ENCODE peak calls at places on chromosome 15, in seven cellular contexts. One of them, this sample, is unnamed.

GRCh38 chr15:30059771-30060170 is 23.0 kb upstream of the GOLGA8J start:
- DNase-seq in endothelial cell of umbilical vein: no peak
- DNase-seq in mesenchymal stem cell: no peak
- DNase-seq in GM23338: no peak
- DNase-seq in neuronal stem cell: no peak
- DNase-seq in mammary epithelial cell: no peak
- DNase-seq in PC-3: no peak
- DNase-seq in this sample: no peak

GRCh38 chr15:38454687-38455071 is 752 bp downstream of the FAM98B start:
- DNase-seq in endothelial cell of umbilical vein: no peak
- DNase-seq in mesenchymal stem cell: no peak
- DNase-seq in GM23338: no peak
- DNase-seq in neuronal stem cell: no peak
- DNase-seq in mammary epithelial cell: no peak
- DNase-seq in PC-3: no peak
- DNase-seq in this sample: peak; percentile 41

GRCh38 chr15:51088585-51088984 is 6.1 kb downstream of the TNFAIP8L3 start:
- DNase-seq in endothelial cell of umbilical vein: no peak
- DNase-seq in mesenchymal stem cell: no peak
- DNase-seq in GM23338: no peak
- DNase-seq in neuronal stem cell: no peak
- DNase-seq in mammary epithelial cell: no peak
- DNase-seq in PC-3: no peak
- DNase-seq in this sample: no peak

GRCh38 chr15:40510201-40510600 is 39.4 kb downstream of the CHST14 start:
- DNase-seq in endothelial cell of umbilical vein: no peak
- DNase-seq in mesenchymal stem cell: no peak
- DNase-seq in GM23338: no peak
- DNase-seq in neuronal stem cell: no peak
- DNase-seq in mammary epithelial cell: no peak
- DNase-seq in PC-3: no peak
- DNase-seq in this sample: peak; percentile 18

GRCh38 chr15:25790003-25790660 is 73.0 kb downstream of the ATP10A start:
- DNase-seq in endothelial cell of umbilical vein: no peak
- DNase-seq in mesenchymal stem cell: peak; percentile 62
- DNase-seq in GM23338: peak; percentile 31
- DNase-seq in neuronal stem cell: no peak
- DNase-seq in mammary epithelial cell: no peak
- DNase-seq in PC-3: peak; percentile 9
- DNase-seq in this sample: peak; percentile 98

GRCh38 chr15:80929225-80929624 is 60.4 kb downstream of the MESD start:
- DNase-seq in endothelial cell of umbilical vein: no peak
- DNase-seq in mesenchymal stem cell: peak; percentile 63
- DNase-seq in GM23338: no peak
- DNase-seq in neuronal stem cell: no peak
- DNase-seq in mammary epithelial cell: peak; percentile 30
- DNase-seq in PC-3: peak; percentile 36
- DNase-seq in this sample: peak; percentile 92

GRCh38 chr15:41011055-41011815 is 58.0 kb downstream of the CHAC1 start:
- DNase-seq in endothelial cell of umbilical vein: peak; percentile 51
- DNase-seq in mesenchymal stem cell: peak; percentile 50
- DNase-seq in GM23338: no peak
- DNase-seq in neuronal stem cell: no peak
- DNase-seq in mammary epithelial cell: no peak
- DNase-seq in PC-3: no peak
- DNase-seq in this sample: no peak

GRCh38 chr15:78620839-78621421 is at the start of gene CHRNA3:
- DNase-seq in endothelial cell of umbilical vein: no peak
- DNase-seq in mesenchymal stem cell: no peak
- DNase-seq in GM23338: peak; percentile 64
- DNase-seq in neuronal stem cell: no peak
- DNase-seq in mammary epithelial cell: no peak
- DNase-seq in PC-3: no peak
- DNase-seq in this sample: no peak

GRCh38 chr15:32908135-32908801 is 190.5 kb downstream of the GREM1 start:
- DNase-seq in endothelial cell of umbilical vein: peak; percentile 60
- DNase-seq in mesenchymal stem cell: peak; percentile 75
- DNase-seq in GM23338: no peak
- DNase-seq in neuronal stem cell: no peak
- DNase-seq in mammary epithelial cell: no peak
- DNase-seq in PC-3: no peak
- DNase-seq in this sample: no peak

GRCh38 chr15:57537072-57537471 is 54.6 kb upstream of the MYZAP start:
- DNase-seq in endothelial cell of umbilical vein: peak; percentile 70
- DNase-seq in mesenchymal stem cell: peak; percentile 62
- DNase-seq in GM23338: peak; percentile 63
- DNase-seq in neuronal stem cell: peak; percentile 31
- DNase-seq in mammary epithelial cell: no peak
- DNase-seq in PC-3: peak; percentile 32
- DNase-seq in this sample: peak; percentile 95

GRCh38 chr15:40285151-40285898 is 2.5 kb upstream of the ANKRD63 start:
- DNase-seq in endothelial cell of umbilical vein: peak; percentile 12
- DNase-seq in mesenchymal stem cell: peak; percentile 49
- DNase-seq in GM23338: no peak
- DNase-seq in neuronal stem cell: no peak
- DNase-seq in mammary epithelial cell: no peak
- DNase-seq in PC-3: no peak
- DNase-seq in this sample: peak; percentile 55

GRCh38 chr15:87620393-87620792 is 636.1 kb downstream of the NTRK3 start:
- DNase-seq in endothelial cell of umbilical vein: no peak
- DNase-seq in mesenchymal stem cell: no peak
- DNase-seq in GM23338: no peak
- DNase-seq in neuronal stem cell: no peak
- DNase-seq in mammary epithelial cell: peak; percentile 34
- DNase-seq in PC-3: peak; percentile 14
- DNase-seq in this sample: peak; percentile 44

GRCh38 chr15:62403164-62403809 is 238.2 kb upstream of the C2CD4B start:
- DNase-seq in endothelial cell of umbilical vein: peak; percentile 11
- DNase-seq in mesenchymal stem cell: peak; percentile 78
- DNase-seq in GM23338: peak; percentile 18
- DNase-seq in neuronal stem cell: no peak
- DNase-seq in mammary epithelial cell: peak; percentile 48
- DNase-seq in PC-3: peak; percentile 55
- DNase-seq in this sample: peak; percentile 78

GRCh38 chr15:56749982-56750381 is 16.7 kb upstream of the ZNF280D start:
- DNase-seq in endothelial cell of umbilical vein: no peak
- DNase-seq in mesenchymal stem cell: no peak
- DNase-seq in GM23338: no peak
- DNase-seq in neuronal stem cell: no peak
- DNase-seq in mammary epithelial cell: no peak
- DNase-seq in PC-3: no peak
- DNase-seq in this sample: peak; percentile 55

GRCh38 chr15:56286213-56286612 is 42.5 kb upstream of the RFX7 start:
- DNase-seq in endothelial cell of umbilical vein: no peak
- DNase-seq in mesenchymal stem cell: no peak
- DNase-seq in GM23338: peak; percentile 57
- DNase-seq in neuronal stem cell: no peak
- DNase-seq in mammary epithelial cell: no peak
- DNase-seq in PC-3: no peak
- DNase-seq in this sample: no peak

GRCh38 chr15:85745525-85745924 is 49.2 kb downstream of the KLHL25 start:
- DNase-seq in endothelial cell of umbilical vein: no peak
- DNase-seq in mesenchymal stem cell: no peak
- DNase-seq in GM23338: no peak
- DNase-seq in neuronal stem cell: no peak
- DNase-seq in mammary epithelial cell: no peak
- DNase-seq in PC-3: no peak
- DNase-seq in this sample: no peak

GRCh38 chr15:55334371-55334770 is 15.3 kb downstream of the PIGB start:
- DNase-seq in endothelial cell of umbilical vein: no peak
- DNase-seq in mesenchymal stem cell: no peak
- DNase-seq in GM23338: no peak
- DNase-seq in neuronal stem cell: no peak
- DNase-seq in mammary epithelial cell: no peak
- DNase-seq in PC-3: peak; percentile 77
- DNase-seq in this sample: peak; percentile 14

GRCh38 chr15:57521503-57521902 is 70.2 kb upstream of the MYZAP start:
- DNase-seq in endothelial cell of umbilical vein: no peak
- DNase-seq in mesenchymal stem cell: no peak
- DNase-seq in GM23338: no peak
- DNase-seq in neuronal stem cell: no peak
- DNase-seq in mammary epithelial cell: no peak
- DNase-seq in PC-3: no peak
- DNase-seq in this sample: no peak

GRCh38 chr15:36370735-36371115 is 208.7 kb upstream of the CDIN1 start:
- DNase-seq in endothelial cell of umbilical vein: peak; percentile 57
- DNase-seq in mesenchymal stem cell: peak; percentile 62
- DNase-seq in GM23338: no peak
- DNase-seq in neuronal stem cell: no peak
- DNase-seq in mammary epithelial cell: peak; percentile 87
- DNase-seq in PC-3: peak; percentile 95
- DNase-seq in this sample: peak; percentile 77

GRCh38 chr15:27495963-27496459 is 525.0 kb downstream of the GABRG3 start:
- DNase-seq in endothelial cell of umbilical vein: no peak
- DNase-seq in mesenchymal stem cell: no peak
- DNase-seq in GM23338: peak; percentile 23
- DNase-seq in neuronal stem cell: no peak
- DNase-seq in mammary epithelial cell: no peak
- DNase-seq in PC-3: no peak
- DNase-seq in this sample: no peak

GRCh38 chr15:57504599-57504940 is 87.1 kb upstream of the MYZAP start:
- DNase-seq in endothelial cell of umbilical vein: no peak
- DNase-seq in mesenchymal stem cell: no peak
- DNase-seq in GM23338: no peak
- DNase-seq in neuronal stem cell: no peak
- DNase-seq in mammary epithelial cell: no peak
- DNase-seq in PC-3: no peak
- DNase-seq in this sample: peak; percentile 13

GRCh38 chr15:44666208-44667038 is 3.0 kb upstream of the SPG11 start:
- DNase-seq in endothelial cell of umbilical vein: no peak
- DNase-seq in mesenchymal stem cell: no peak
- DNase-seq in GM23338: no peak
- DNase-seq in neuronal stem cell: no peak
- DNase-seq in mammary epithelial cell: no peak
- DNase-seq in PC-3: no peak
- DNase-seq in this sample: no peak

GRCh38 chr15:36905908-36906307 is 194.4 kb downstream of the MEIS2 start:
- DNase-seq in endothelial cell of umbilical vein: peak; percentile 60
- DNase-seq in mesenchymal stem cell: peak; percentile 67
- DNase-seq in GM23338: no peak
- DNase-seq in neuronal stem cell: no peak
- DNase-seq in mammary epithelial cell: no peak
- DNase-seq in PC-3: no peak
- DNase-seq in this sample: peak; percentile 87

GRCh38 chr15:69576035-69576526 is 123.5 kb downstream of the RPLP1 start:
- DNase-seq in endothelial cell of umbilical vein: peak; percentile 22
- DNase-seq in mesenchymal stem cell: peak; percentile 32
- DNase-seq in GM23338: peak; percentile 46
- DNase-seq in neuronal stem cell: peak; percentile 17
- DNase-seq in mammary epithelial cell: peak; percentile 19
- DNase-seq in PC-3: peak; percentile 75
- DNase-seq in this sample: peak; percentile 64

GRCh38 chr15:90664650-90665287 is 52.4 kb upstream of the BLM start:
- DNase-seq in endothelial cell of umbilical vein: peak; percentile 28
- DNase-seq in mesenchymal stem cell: no peak
- DNase-seq in GM23338: peak; percentile 69
- DNase-seq in neuronal stem cell: no peak
- DNase-seq in mammary epithelial cell: no peak
- DNase-seq in PC-3: no peak
- DNase-seq in this sample: peak; percentile 75

GRCh38 chr15:41971089-41971892 is 1.1 kb downstream of the EHD4 start:
- DNase-seq in endothelial cell of umbilical vein: peak; percentile 83
- DNase-seq in mesenchymal stem cell: peak; percentile 81
- DNase-seq in GM23338: peak; percentile 78
- DNase-seq in neuronal stem cell: peak; percentile 52
- DNase-seq in mammary epithelial cell: peak; percentile 56
- DNase-seq in PC-3: peak; percentile 82
- DNase-seq in this sample: peak; percentile 83

GRCh38 chr15:67885848-67886247 is 46.0 kb upstream of the RNU6-1 start:
- DNase-seq in endothelial cell of umbilical vein: no peak
- DNase-seq in mesenchymal stem cell: no peak
- DNase-seq in GM23338: no peak
- DNase-seq in neuronal stem cell: no peak
- DNase-seq in mammary epithelial cell: no peak
- DNase-seq in PC-3: no peak
- DNase-seq in this sample: no peak
- H2AFZ ChIP-seq in endothelial cell of umbilical vein: no peak overlapping the region
- H2AFZ ChIP-seq in mesenchymal stem cell: no peak overlapping the region
- H2AFZ ChIP-seq in GM23338: no peak overlapping the region
- H2AFZ ChIP-seq in neuronal stem cell: no peak overlapping the region
- H2AFZ ChIP-seq in mammary epithelial cell: no peak overlapping the region
- H2AFZ ChIP-seq in PC-3: no peak overlapping the region
- H2AFZ ChIP-seq in this sample: no peak overlapping the region

DNA sequence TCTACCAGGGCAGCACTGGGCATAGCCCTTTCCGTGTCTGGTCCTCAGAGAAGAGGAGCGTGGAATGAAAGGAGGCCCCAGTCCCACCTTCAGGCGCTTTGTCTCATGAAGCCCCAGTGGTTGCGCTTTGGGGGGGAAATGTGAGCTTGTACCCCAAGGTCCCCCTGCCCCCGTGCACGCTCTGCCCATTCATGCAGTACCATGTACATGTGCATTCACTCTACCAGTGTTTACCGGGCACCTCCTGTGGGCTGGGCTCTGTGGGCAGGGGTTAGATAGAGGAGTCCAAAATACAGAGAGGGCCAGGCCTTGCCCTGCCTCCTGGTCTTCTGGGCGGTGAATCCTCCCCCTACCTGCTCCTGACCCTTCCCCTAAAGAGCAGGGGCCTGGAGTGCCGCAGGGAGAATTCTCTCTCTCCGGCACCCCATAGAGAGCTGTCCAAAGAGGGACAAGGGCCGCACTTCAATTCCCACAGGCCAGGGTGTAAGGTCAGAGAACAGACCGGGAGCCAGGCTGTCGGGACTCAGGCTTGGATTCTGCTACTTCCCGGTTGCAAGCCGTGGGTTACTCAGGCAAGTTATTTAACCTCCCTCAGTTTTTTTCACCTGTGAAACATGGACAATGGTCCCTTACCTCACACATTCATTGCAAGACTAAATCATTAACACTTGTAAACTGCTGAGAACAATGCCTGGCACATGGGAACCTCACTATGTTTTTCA is 153.4 kb downstream of the MEGF11 start:
- DNase-seq in endothelial cell of umbilical vein: no peak
- DNase-seq in mesenchymal stem cell: no peak
- DNase-seq in GM23338: no peak
- DNase-seq in neuronal stem cell: no peak
- DNase-seq in mammary epithelial cell: no peak
- DNase-seq in PC-3: no peak
- DNase-seq in this sample: no peak
- H3K27me3 ChIP-seq in endothelial cell of umbilical vein: peaks cover 4% of the 10 kb centered on the region
- H3K27me3 ChIP-seq in mesenchymal stem cell: peaks cover 79% of the 10 kb centered on the region
- H3K27me3 ChIP-seq in GM23338: no peaks in the 10 kb centered on the region
- H3K27me3 ChIP-seq in neuronal stem cell: no peaks in the 10 kb centered on the region
- H3K27me3 ChIP-seq in mammary epithelial cell: peaks cover 4% of the 10 kb centered on the region
- H3K27me3 ChIP-seq in PC-3: peaks cover 64% of the 10 kb centered on the region
- H3K27me3 ChIP-seq in this sample: peaks cover 48% of the 10 kb centered on the region

GRCh38 chr15:61144055-61144454 is 85.0 kb downstream of the RORA start:
- DNase-seq in endothelial cell of umbilical vein: no peak
- DNase-seq in mesenchymal stem cell: no peak
- DNase-seq in GM23338: peak; percentile 24
- DNase-seq in neuronal stem cell: no peak
- DNase-seq in mammary epithelial cell: no peak
- DNase-seq in PC-3: no peak
- DNase-seq in this sample: peak; percentile 32
- H2AFZ ChIP-seq in endothelial cell of umbilical vein: no peak overlapping the region
- H2AFZ ChIP-seq in mesenchymal stem cell: no peak overlapping the region
- H2AFZ ChIP-seq in GM23338: no peak overlapping the region
- H2AFZ ChIP-seq in neuronal stem cell: no peak overlapping the region
- H2AFZ ChIP-seq in mammary epithelial cell: no peak overlapping the region
- H2AFZ ChIP-seq in PC-3: no peak overlapping the region
- H2AFZ ChIP-seq in this sample: peak overlapping the region; percentile 34

GRCh38 chr15:98281130-98281529 is 320.6 kb downstream of the ARRDC4 start:
- DNase-seq in endothelial cell of umbilical vein: no peak
- DNase-seq in mesenchymal stem cell: no peak
- DNase-seq in GM23338: no peak
- DNase-seq in neuronal stem cell: no peak
- DNase-seq in mammary epithelial cell: no peak
- DNase-seq in PC-3: no peak
- DNase-seq in this sample: no peak
- H3K27me3 ChIP-seq in endothelial cell of umbilical vein: no peaks in the 10 kb centered on the region
- H3K27me3 ChIP-seq in mesenchymal stem cell: no peaks in the 10 kb centered on the region
- H3K27me3 ChIP-seq in GM23338: no peaks in the 10 kb centered on the region
- H3K27me3 ChIP-seq in neuronal stem cell: no peaks in the 10 kb centered on the region
- H3K27me3 ChIP-seq in mammary epithelial cell: no peaks in the 10 kb centered on the region
- H3K27me3 ChIP-seq in PC-3: peaks cover 64% of the 10 kb centered on the region
- H3K27me3 ChIP-seq in this sample: no peaks in the 10 kb centered on the region

This sample was measured in GM23248.